ENCODE peak calls at places on chromosomes 4 and X, in eight cellular contexts. One of them, this sample, is unnamed.
A peak's percentile ranks its signal among the peaks of the same experiment; 100 is the strongest.

GRCh38 chr4:186297013-186297645 is 31.1 kb downstream of the F11 start:
- DNase-seq in AG08395: peak; percentile 64
- DNase-seq in stimulated activated CD4-positive, alpha-beta T cell treated with anti-CD3 and anti-CD28 coated beads, Interleukin-12 subunit alpha, Interleukin-12 subunit beta, amount 100 ng/mL, for 48 hours: no peak
- DNase-seq in aorta: no peak
- DNase-seq in MCF 10A: peak; percentile 62
- DNase-seq in retina: peak; percentile 73
- DNase-seq in RWPE1: peak; percentile 53
- DNase-seq in amniotic stem cell: peak; percentile 23
- DNase-seq in this sample: peak; percentile 12

GRCh38 chr4:1669270-1669669 is 14.8 kb downstream of the FAM53A start:
- DNase-seq in aorta: no peak
- DNase-seq in AG08395: no peak
- DNase-seq in amniotic stem cell: no peak
- DNase-seq in MCF 10A: no peak
- DNase-seq in retina: no peak
- DNase-seq in RWPE1: no peak
- DNase-seq in stimulated activated CD4-positive, alpha-beta T cell treated with anti-CD3 and anti-CD28 coated beads, Interleukin-12 subunit alpha, Interleukin-12 subunit beta, amount 100 ng/mL, for 48 hours: no peak
- DNase-seq in this sample: no peak

GRCh38 chr4:28827866-28828265 is 1892.3 kb upstream of the PCDH7 start:
- DNase-seq in RWPE1: no peak
- DNase-seq in MCF 10A: no peak
- DNase-seq in AG08395: no peak
- DNase-seq in stimulated activated CD4-positive, alpha-beta T cell treated with anti-CD3 and anti-CD28 coated beads, Interleukin-12 subunit alpha, Interleukin-12 subunit beta, amount 100 ng/mL, for 48 hours: no peak
- DNase-seq in aorta: no peak
- DNase-seq in retina: no peak
- DNase-seq in amniotic stem cell: no peak
- DNase-seq in this sample: no peak

GRCh38 chrX:150060406-150060805 is 122.1 kb upstream of the EOLA2 start:
- DNase-seq in amniotic stem cell: no peak
- DNase-seq in AG08395: peak; percentile 28
- DNase-seq in MCF 10A: no peak
- DNase-seq in RWPE1: no peak
- DNase-seq in stimulated activated CD4-positive, alpha-beta T cell treated with anti-CD3 and anti-CD28 coated beads, Interleukin-12 subunit alpha, Interleukin-12 subunit beta, amount 100 ng/mL, for 48 hours: no peak
- DNase-seq in retina: no peak
- DNase-seq in aorta: no peak
- DNase-seq in this sample: no peak

GRCh38 chr4:45897934-45898585 is 225.8 kb downstream of the GABRG1 start:
- DNase-seq in retina: no peak
- DNase-seq in AG08395: no peak
- DNase-seq in stimulated activated CD4-positive, alpha-beta T cell treated with anti-CD3 and anti-CD28 coated beads, Interleukin-12 subunit alpha, Interleukin-12 subunit beta, amount 100 ng/mL, for 48 hours: no peak
- DNase-seq in amniotic stem cell: no peak
- DNase-seq in aorta: no peak
- DNase-seq in MCF 10A: no peak
- DNase-seq in RWPE1: no peak
- DNase-seq in this sample: no peak

GRCh38 chr4:56505269-56506109 is at the start of gene ARL9:
- DNase-seq in AG08395: peak; percentile 52
- DNase-seq in retina: peak; percentile 84
- DNase-seq in stimulated activated CD4-positive, alpha-beta T cell treated with anti-CD3 and anti-CD28 coated beads, Interleukin-12 subunit alpha, Interleukin-12 subunit beta, amount 100 ng/mL, for 48 hours: peak; percentile 39
- DNase-seq in MCF 10A: peak; percentile 44
- DNase-seq in aorta: peak; percentile 85
- DNase-seq in amniotic stem cell: peak; percentile 3
- DNase-seq in RWPE1: peak; percentile 52
- DNase-seq in this sample: peak; percentile 9

GRCh38 chr4:72525938-72526337 is 43.1 kb downstream of the ADAMTS3 start:
- DNase-seq in amniotic stem cell: peak; percentile 8
- DNase-seq in RWPE1: no peak
- DNase-seq in aorta: peak; percentile 77
- DNase-seq in AG08395: no peak
- DNase-seq in retina: no peak
- DNase-seq in stimulated activated CD4-positive, alpha-beta T cell treated with anti-CD3 and anti-CD28 coated beads, Interleukin-12 subunit alpha, Interleukin-12 subunit beta, amount 100 ng/mL, for 48 hours: no peak
- DNase-seq in MCF 10A: peak; percentile 68
- DNase-seq in this sample: no peak

GRCh38 chr4:138188406-138189084 is 53.6 kb downstream of the SLC7A11 start:
- DNase-seq in stimulated activated CD4-positive, alpha-beta T cell treated with anti-CD3 and anti-CD28 coated beads, Interleukin-12 subunit alpha, Interleukin-12 subunit beta, amount 100 ng/mL, for 48 hours: no peak
- DNase-seq in MCF 10A: peak; percentile 43
- DNase-seq in retina: no peak
- DNase-seq in AG08395: no peak
- DNase-seq in amniotic stem cell: no peak
- DNase-seq in RWPE1: peak; percentile 46
- DNase-seq in aorta: no peak
- DNase-seq in this sample: no peak

GRCh38 chrX:149152941-149153340 is 352.2 kb downstream of the IDS start:
- DNase-seq in aorta: no peak
- DNase-seq in AG08395: no peak
- DNase-seq in stimulated activated CD4-positive, alpha-beta T cell treated with anti-CD3 and anti-CD28 coated beads, Interleukin-12 subunit alpha, Interleukin-12 subunit beta, amount 100 ng/mL, for 48 hours: no peak
- DNase-seq in MCF 10A: peak; percentile 43
- DNase-seq in retina: no peak
- DNase-seq in RWPE1: no peak
- DNase-seq in amniotic stem cell: no peak
- DNase-seq in this sample: no peak

GRCh38 chr4:108774809-108775530 is 12.1 kb upstream of the ETNPPL start:
- DNase-seq in stimulated activated CD4-positive, alpha-beta T cell treated with anti-CD3 and anti-CD28 coated beads, Interleukin-12 subunit alpha, Interleukin-12 subunit beta, amount 100 ng/mL, for 48 hours: no peak
- DNase-seq in MCF 10A: peak; percentile 68
- DNase-seq in amniotic stem cell: no peak
- DNase-seq in retina: no peak
- DNase-seq in RWPE1: no peak
- DNase-seq in AG08395: no peak
- DNase-seq in aorta: peak; percentile 80
- DNase-seq in this sample: no peak

GRCh38 chr4:115529126-115529525 is 415.7 kb upstream of the NDST4 start:
- DNase-seq in aorta: no peak
- DNase-seq in MCF 10A: no peak
- DNase-seq in stimulated activated CD4-positive, alpha-beta T cell treated with anti-CD3 and anti-CD28 coated beads, Interleukin-12 subunit alpha, Interleukin-12 subunit beta, amount 100 ng/mL, for 48 hours: no peak
- DNase-seq in amniotic stem cell: no peak
- DNase-seq in retina: no peak
- DNase-seq in AG08395: no peak
- DNase-seq in RWPE1: no peak
- DNase-seq in this sample: no peak

GRCh38 chrX:152915541-152916241 is 17.8 kb downstream of the ZNF185 start:
- DNase-seq in retina: peak; percentile 71
- DNase-seq in RWPE1: no peak
- DNase-seq in aorta: no peak
- DNase-seq in AG08395: peak; percentile 66
- DNase-seq in MCF 10A: peak; percentile 29
- DNase-seq in amniotic stem cell: peak; percentile 1
- DNase-seq in stimulated activated CD4-positive, alpha-beta T cell treated with anti-CD3 and anti-CD28 coated beads, Interleukin-12 subunit alpha, Interleukin-12 subunit beta, amount 100 ng/mL, for 48 hours: no peak
- DNase-seq in this sample: peak; percentile 59

GRCh38 chrX:24243692-24244091 is 70.2 kb downstream of the SUPT20HL2 start:
- DNase-seq in MCF 10A: peak; percentile 33
- DNase-seq in retina: no peak
- DNase-seq in aorta: no peak
- DNase-seq in stimulated activated CD4-positive, alpha-beta T cell treated with anti-CD3 and anti-CD28 coated beads, Interleukin-12 subunit alpha, Interleukin-12 subunit beta, amount 100 ng/mL, for 48 hours: no peak
- DNase-seq in RWPE1: no peak
- DNase-seq in amniotic stem cell: peak; percentile 19
- DNase-seq in AG08395: peak; percentile 33
- DNase-seq in this sample: no peak

This sample was measured in H54.